ENCODE peak calls at places on chromosomes 4 and X, in six cellular contexts. One of them, this sample, is unnamed.
A peak's percentile ranks its signal among the peaks of the same experiment; 100 is the strongest.

GRCh38 chr4:182788197-182788596 is 129.0 kb downstream of the DCTD start:
- DNase-seq in activated CD8-positive, alpha-beta T cell treated with anti-CD3 and anti-CD28 coated beads, Interleukin-2, amount 10 ng/mL, durations not matched to agents 7 days and 5 days: no peak
- DNase-seq in GM13976: no peak
- DNase-seq in GM23338: no peak
- DNase-seq in NCI-H1105: no peak
- DNase-seq in tibial artery: no peak
- DNase-seq in this sample: no peak

GRCh38 chr4:152479428-152480026 is 56.4 kb downstream of the FBXW7 start:
- DNase-seq in GM13976: no peak
- DNase-seq in NCI-H1105: no peak
- DNase-seq in tibial artery: no peak
- DNase-seq in GM23338: no peak
- DNase-seq in activated CD8-positive, alpha-beta T cell treated with anti-CD3 and anti-CD28 coated beads, Interleukin-2, amount 10 ng/mL, durations not matched to agents 7 days and 5 days: no peak
- DNase-seq in this sample: no peak

GRCh38 chr4:121147923-121148443 is 16.1 kb downstream of the TNIP3 start:
- DNase-seq in tibial artery: no peak
- DNase-seq in GM13976: no peak
- DNase-seq in GM23338: no peak
- DNase-seq in NCI-H1105: no peak
- DNase-seq in activated CD8-positive, alpha-beta T cell treated with anti-CD3 and anti-CD28 coated beads, Interleukin-2, amount 10 ng/mL, durations not matched to agents 7 days and 5 days: no peak
- DNase-seq in this sample: no peak

GRCh38 chr4:99043346-99043745 is 45.2 kb downstream of the ADH5 start:
- DNase-seq in GM23338: no peak
- DNase-seq in GM13976: no peak
- DNase-seq in activated CD8-positive, alpha-beta T cell treated with anti-CD3 and anti-CD28 coated beads, Interleukin-2, amount 10 ng/mL, durations not matched to agents 7 days and 5 days: no peak
- DNase-seq in NCI-H1105: no peak
- DNase-seq in tibial artery: no peak
- DNase-seq in this sample: no peak

GRCh38 chr4:64774626-64775025 is 365.4 kb upstream of the TECRL start:
- DNase-seq in activated CD8-positive, alpha-beta T cell treated with anti-CD3 and anti-CD28 coated beads, Interleukin-2, amount 10 ng/mL, durations not matched to agents 7 days and 5 days: no peak
- DNase-seq in GM13976: no peak
- DNase-seq in GM23338: no peak
- DNase-seq in tibial artery: no peak
- DNase-seq in NCI-H1105: no peak
- DNase-seq in this sample: no peak

GRCh38 chr4:109303141-109303499 is 662 bp upstream of the COL25A1 start:
- DNase-seq in activated CD8-positive, alpha-beta T cell treated with anti-CD3 and anti-CD28 coated beads, Interleukin-2, amount 10 ng/mL, durations not matched to agents 7 days and 5 days: peak; percentile 23
- DNase-seq in GM23338: no peak
- DNase-seq in tibial artery: no peak
- DNase-seq in GM13976: no peak
- DNase-seq in NCI-H1105: no peak
- DNase-seq in this sample: no peak

GRCh38 chrX:12954376-12954775 is 20.5 kb upstream of the TMSB4X start:
- DNase-seq in GM13976: no peak
- DNase-seq in tibial artery: no peak
- DNase-seq in GM23338: no peak
- DNase-seq in NCI-H1105: no peak
- DNase-seq in activated CD8-positive, alpha-beta T cell treated with anti-CD3 and anti-CD28 coated beads, Interleukin-2, amount 10 ng/mL, durations not matched to agents 7 days and 5 days: no peak
- DNase-seq in this sample: no peak

GRCh38 chr4:95129708-95130343 is 372.1 kb downstream of the BMPR1B start:
- DNase-seq in GM23338: no peak
- DNase-seq in activated CD8-positive, alpha-beta T cell treated with anti-CD3 and anti-CD28 coated beads, Interleukin-2, amount 10 ng/mL, durations not matched to agents 7 days and 5 days: no peak
- DNase-seq in GM13976: no peak
- DNase-seq in NCI-H1105: no peak
- DNase-seq in tibial artery: no peak
- DNase-seq in this sample: no peak

GRCh38 chr4:14072506-14072905 is 445.0 kb upstream of the BOD1L1 start:
- DNase-seq in NCI-H1105: no peak
- DNase-seq in activated CD8-positive, alpha-beta T cell treated with anti-CD3 and anti-CD28 coated beads, Interleukin-2, amount 10 ng/mL, durations not matched to agents 7 days and 5 days: no peak
- DNase-seq in GM13976: no peak
- DNase-seq in GM23338: no peak
- DNase-seq in tibial artery: no peak
- DNase-seq in this sample: no peak

GRCh38 chr4:144360394-144360793 is 219.9 kb upstream of the GYPA start:
- DNase-seq in GM13976: no peak
- DNase-seq in GM23338: no peak
- DNase-seq in NCI-H1105: no peak
- DNase-seq in activated CD8-positive, alpha-beta T cell treated with anti-CD3 and anti-CD28 coated beads, Interleukin-2, amount 10 ng/mL, durations not matched to agents 7 days and 5 days: no peak
- DNase-seq in tibial artery: no peak
- DNase-seq in this sample: no peak

GRCh38 chr4:109978704-109979103 is 66.0 kb downstream of the EGF start:
- DNase-seq in GM23338: peak; percentile 59
- DNase-seq in activated CD8-positive, alpha-beta T cell treated with anti-CD3 and anti-CD28 coated beads, Interleukin-2, amount 10 ng/mL, durations not matched to agents 7 days and 5 days: no peak
- DNase-seq in GM13976: no peak
- DNase-seq in NCI-H1105: no peak
- DNase-seq in tibial artery: no peak
- DNase-seq in this sample: no peak

GRCh38 chr4:153521995-153522799 is 56.0 kb downstream of the TMEM131L start:
- DNase-seq in tibial artery: no peak
- DNase-seq in NCI-H1105: no peak
- DNase-seq in GM13976: no peak
- DNase-seq in activated CD8-positive, alpha-beta T cell treated with anti-CD3 and anti-CD28 coated beads, Interleukin-2, amount 10 ng/mL, durations not matched to agents 7 days and 5 days: peak; percentile 89
- DNase-seq in GM23338: peak; percentile 62
- DNase-seq in this sample: peak; percentile 76

GRCh38 chr4:122117743-122118142 is 34.4 kb upstream of the BLTP1 start:
- DNase-seq in GM13976: no peak
- DNase-seq in NCI-H1105: no peak
- DNase-seq in activated CD8-positive, alpha-beta T cell treated with anti-CD3 and anti-CD28 coated beads, Interleukin-2, amount 10 ng/mL, durations not matched to agents 7 days and 5 days: peak; percentile 30
- DNase-seq in tibial artery: no peak
- DNase-seq in GM23338: no peak
- DNase-seq in this sample: no peak

GRCh38 chrX:118221733-118222132 is 105.1 kb upstream of the KLHL13 start:
- DNase-seq in NCI-H1105: no peak
- DNase-seq in GM13976: no peak
- DNase-seq in tibial artery: no peak
- DNase-seq in activated CD8-positive, alpha-beta T cell treated with anti-CD3 and anti-CD28 coated beads, Interleukin-2, amount 10 ng/mL, durations not matched to agents 7 days and 5 days: no peak
- DNase-seq in GM23338: no peak
- DNase-seq in this sample: no peak

GRCh38 chrX:16869393-16870094 is 618 bp downstream of the RBBP7 start:
- DNase-seq in NCI-H1105: peak; percentile 9
- DNase-seq in activated CD8-positive, alpha-beta T cell treated with anti-CD3 and anti-CD28 coated beads, Interleukin-2, amount 10 ng/mL, durations not matched to agents 7 days and 5 days: peak; percentile 63
- DNase-seq in GM23338: peak; percentile 60
- DNase-seq in GM13976: peak; percentile 56
- DNase-seq in tibial artery: peak; percentile 61
- DNase-seq in this sample: peak; percentile 83

GRCh38 chr4:534101-534575 is 35.1 kb downstream of the PIGG start:
- DNase-seq in activated CD8-positive, alpha-beta T cell treated with anti-CD3 and anti-CD28 coated beads, Interleukin-2, amount 10 ng/mL, durations not matched to agents 7 days and 5 days: no peak
- DNase-seq in GM23338: no peak
- DNase-seq in tibial artery: no peak
- DNase-seq in NCI-H1105: no peak
- DNase-seq in GM13976: no peak
- DNase-seq in this sample: no peak

GRCh38 chr4:116942315-116942714 is 143.1 kb downstream of the TRAM1L1 start:
- DNase-seq in activated CD8-positive, alpha-beta T cell treated with anti-CD3 and anti-CD28 coated beads, Interleukin-2, amount 10 ng/mL, durations not matched to agents 7 days and 5 days: no peak
- DNase-seq in NCI-H1105: no peak
- DNase-seq in GM13976: no peak
- DNase-seq in GM23338: no peak
- DNase-seq in tibial artery: no peak
- DNase-seq in this sample: no peak

GRCh38 chr4:153514001-153514526 is 47.9 kb downstream of the TMEM131L start:
- DNase-seq in tibial artery: no peak
- DNase-seq in NCI-H1105: no peak
- DNase-seq in activated CD8-positive, alpha-beta T cell treated with anti-CD3 and anti-CD28 coated beads, Interleukin-2, amount 10 ng/mL, durations not matched to agents 7 days and 5 days: no peak
- DNase-seq in GM13976: no peak
- DNase-seq in GM23338: no peak
- DNase-seq in this sample: no peak

This sample was measured in endodermal cell.